ENCODE peak calls at places on chromosomes 13 and 19, in eight cellular contexts. Y is NCI-H2107, W is NCI-H1417, G is AG04450, F is nucleus accumbens, Q is uterus, D is AG20443, H is cardiac muscle cell. N is an unnamed sample.

GRCh38 chr13:26719356-26719945 is 41.1 kb downstream of the GPR12 start:
- DNase-seq in G (no peak), H (peak), D (no peak), W (no peak), Y (no peak), F (no peak), Q (no peak), N (no peak)

GRCh38 chr19:30227661-30228112 is 144.5 kb upstream of the ZNF536 start:
- DNase-seq in W (no peak), D (peak), Q (peak), H (peak), F (peak), G (no peak), Y (no peak), N (peak)

GRCh38 chr19:41813911-41814310 is 17.5 kb downstream of the CEACAM3 start:
- DNase-seq in W (no peak), H (no peak), G (no peak), F (no peak), Q (no peak), Y (no peak), D (no peak), N (no peak)

GRCh38 chr19:46732172-46732938 is 13.5 kb upstream of the FKRP start:
- DNase-seq in G (no peak), D (no peak), H (no peak), W (no peak), F (no peak), Y (no peak), Q (no peak), N (no peak)

GRCh38 chr13:69204620-69205019 is 903.0 kb upstream of the ATXN8OS start:
- DNase-seq in G (no peak), F (no peak), Q (no peak), H (no peak), Y (no peak), D (no peak), W (no peak), N (no peak)

GRCh38 chr13:22487932-22488331 is 692.8 kb upstream of the SGCG start:
- DNase-seq in W (no peak), Q (no peak), H (peak), Y (no peak), D (no peak), F (no peak), G (no peak), N (no peak)

GRCh38 chr19:47608908-47609879 is at the start of gene BICRA:
- DNase-seq in G (peak), W (peak), F (peak), Y (peak), H (peak), Q (peak), D (peak), N (peak)

GRCh38 chr19:58154287-58154678 is 3.7 kb upstream of the ZNF329 start:
- DNase-seq in Q (peak), Y (no peak), W (no peak), F (peak), H (peak), D (peak), G (no peak), N (peak)

GRCh38 chr19:17405250-17406038 is at the start of gene BST2:
- DNase-seq in Q (peak), D (peak), H (peak), G (no peak), W (no peak), Y (no peak), F (peak), N (peak)

GRCh38 chr13:60627071-60627686 is 230.2 kb downstream of the TDRD3 start:
- DNase-seq in W (peak), Q (no peak), H (peak), G (no peak), Y (peak), D (peak), F (peak), N (peak)

GRCh38 chr13:46609052-46609451 is 56.1 kb downstream of the LRCH1 start:
- DNase-seq in Y (no peak), F (no peak), G (no peak), W (no peak), Q (no peak), D (no peak), H (no peak), N (no peak)

GRCh38 chr19:2294377-2295335 is 12.7 kb upstream of the PEAK3 start:
- DNase-seq in W (no peak), Y (no peak), H (peak), G (no peak), Q (peak), F (peak), D (peak), N (peak)

GRCh38 chr13:33739254-33739653 is 78.7 kb upstream of the RFC3 start:
- DNase-seq in F (no peak), G (no peak), Y (no peak), Q (no peak), W (no peak), H (no peak), D (no peak), N (no peak)

GRCh38 chr13:42893346-42893745 is 98.7 kb downstream of the EPSTI1 start:
- DNase-seq in Q (peak), F (no peak), D (peak), Y (no peak), H (peak), G (no peak), W (no peak), N (peak)

GRCh38 chr19:32580353-32580900 is 563 bp upstream of the PDCD5 start:
- DNase-seq in Y (no peak), Q (no peak), H (no peak), W (no peak), G (no peak), F (no peak), D (no peak), N (no peak)

GRCh38 chr13:30995331-30995730 is 62.9 kb downstream of the TEX26 start:
- DNase-seq in Q (no peak), F (no peak), H (no peak), D (no peak), G (no peak), W (no peak), Y (no peak), N (no peak)

GRCh38 chr19:29579308-29579910 is 26.7 kb upstream of the POP4 start:
- DNase-seq in G (no peak), Y (no peak), W (no peak), H (no peak), Q (no peak), D (no peak), F (no peak), N (no peak)

GRCh38 chr13:25860862-25861261 is 191.0 kb downstream of the SHISA2 start:
- DNase-seq in G (no peak), W (no peak), F (no peak), D (no peak), H (peak), Y (no peak), Q (no peak), N (no peak)

GRCh38 chr19:45958763-45959516 is 14.7 kb downstream of the NOVA2 start:
- DNase-seq in D (no peak), Y (no peak), G (no peak), H (peak), F (no peak), W (no peak), Q (no peak), N (no peak)

GRCh38 chr13:85828094-85828684 is 29.0 kb upstream of the SLITRK6 start:
- DNase-seq in Y (no peak), F (no peak), W (peak), G (peak), Q (no peak), D (peak), H (peak), N (peak)

GRCh38 chr19:49196527-49197240 is 39.1 kb downstream of the TRPM4 start:
- DNase-seq in W (peak), F (no peak), Q (peak), G (no peak), H (peak), D (no peak), Y (peak), N (no peak)

GRCh38 chr13:74056829-74057564 is 77.2 kb downstream of the KLF12 start:
- DNase-seq in Q (peak), W (peak), H (no peak), Y (peak), F (no peak), G (no peak), D (no peak), N (no peak)

GRCh38 chr13:112583592-112584277 is 4.2 kb downstream of the TUBGCP3 start:
- DNase-seq in D (no peak), F (peak), Y (no peak), H (no peak), W (no peak), G (no peak), Q (no peak), N (no peak)

GRCh38 chr13:19023115-19023514 is 158.5 kb downstream of the TUBA3C start:
- DNase-seq in W (no peak), G (no peak), F (no peak), H (no peak), Y (no peak), Q (no peak), D (no peak), N (no peak)

GRCh38 chr13:45055198-45055901 is 65.0 kb upstream of the GTF2F2 start:
- DNase-seq in W (no peak), Y (no peak), Q (peak), H (peak), F (no peak), D (peak), G (peak), N (peak)

GRCh38 chr19:43672061-43672679 is 2.2 kb upstream of the PLAUR start:
- DNase-seq in W (no peak), H (no peak), G (no peak), Y (no peak), F (no peak), D (no peak), Q (no peak), N (no peak)

N was measured in AG08396.